ENCODE peak calls at places on chromosomes 12 and 14, in six cellular contexts. One of them, this sample, is unnamed. For H3K4me1, the result is how much of the 10 kb centered on the place peaks cover.

GRCh38 chr12:50402270-50403000 is 1.8 kb downstream of the LARP4 start:
- DNase-seq in breast epithelium: no peak
- DNase-seq in transverse colon: no peak
- DNase-seq in ovary: no peak
- DNase-seq in gastrocnemius medialis: no peak
- DNase-seq in Peyer's patch: no peak
- DNase-seq in this sample: no peak

GRCh38 chr14:24232121-24232644 is at the start of gene NEDD8:
- DNase-seq in Peyer's patch: peak
- DNase-seq in transverse colon: peak
- DNase-seq in gastrocnemius medialis: peak
- DNase-seq in ovary: peak
- DNase-seq in breast epithelium: peak
- DNase-seq in this sample: peak

GRCh38 chr12:53184828-53185227 is 4.1 kb upstream of the CSAD start:
- DNase-seq in breast epithelium: peak
- DNase-seq in Peyer's patch: no peak
- DNase-seq in ovary: no peak
- DNase-seq in transverse colon: no peak
- DNase-seq in gastrocnemius medialis: no peak
- DNase-seq in this sample: no peak

GRCh38 chr12:6112004-6112403 is 12.5 kb downstream of the VWF start:
- DNase-seq in gastrocnemius medialis: no peak
- DNase-seq in ovary: no peak
- DNase-seq in transverse colon: no peak
- DNase-seq in breast epithelium: no peak
- DNase-seq in Peyer's patch: no peak
- DNase-seq in this sample: no peak

GRCh38 chr14:62077676-62078261 is 315.5 kb downstream of the SNAPC1 start:
- DNase-seq in gastrocnemius medialis: no peak
- DNase-seq in ovary: no peak
- DNase-seq in Peyer's patch: no peak
- DNase-seq in transverse colon: no peak
- DNase-seq in breast epithelium: no peak
- DNase-seq in this sample: no peak

GRCh38 chr12:104720346-104721064 is 237.6 kb downstream of the SLC41A2 start:
- DNase-seq in Peyer's patch: no peak
- DNase-seq in breast epithelium: no peak
- DNase-seq in ovary: no peak
- DNase-seq in transverse colon: peak
- DNase-seq in gastrocnemius medialis: no peak
- DNase-seq in this sample: no peak

GRCh38 chr14:56581041-56581727 is 1.6 kb downstream of the TMEM260 start:
- DNase-seq in breast epithelium: no peak
- DNase-seq in gastrocnemius medialis: no peak
- DNase-seq in transverse colon: no peak
- DNase-seq in ovary: no peak
- DNase-seq in Peyer's patch: no peak
- DNase-seq in this sample: no peak

GRCh38 chr12:47361389-47362031 is 281.8 kb upstream of the AMIGO2 start:
- DNase-seq in transverse colon: peak
- DNase-seq in gastrocnemius medialis: peak
- DNase-seq in ovary: peak
- DNase-seq in Peyer's patch: no peak
- DNase-seq in breast epithelium: no peak
- DNase-seq in this sample: peak

GRCh38 chr14:100504372-100505078 is 82.7 kb downstream of the BEGAIN start:
- DNase-seq in ovary: no peak
- DNase-seq in gastrocnemius medialis: no peak
- DNase-seq in Peyer's patch: no peak
- DNase-seq in transverse colon: no peak
- DNase-seq in breast epithelium: no peak
- DNase-seq in this sample: no peak

GRCh38 chr14:68137704-68138619 is 318.4 kb downstream of the RAD51B start:
- DNase-seq in transverse colon: peak
- DNase-seq in gastrocnemius medialis: peak
- DNase-seq in ovary: peak
- DNase-seq in Peyer's patch: no peak
- DNase-seq in breast epithelium: no peak
- DNase-seq in this sample: no peak

GRCh38 chr14:27386391-27386790 is 788.6 kb upstream of the NOVA1 start:
- DNase-seq in breast epithelium: no peak
- DNase-seq in gastrocnemius medialis: no peak
- DNase-seq in ovary: no peak
- DNase-seq in Peyer's patch: no peak
- DNase-seq in transverse colon: no peak
- DNase-seq in this sample: no peak

GRCh38 chr12:9039397-9039977 is 50.1 kb downstream of the KLRG1 start:
- DNase-seq in transverse colon: no peak
- DNase-seq in Peyer's patch: no peak
- DNase-seq in gastrocnemius medialis: no peak
- DNase-seq in breast epithelium: no peak
- DNase-seq in ovary: no peak
- DNase-seq in this sample: no peak

GRCh38 chr14:46048127-46048526 is 603.5 kb downstream of the RPL10L start:
- DNase-seq in gastrocnemius medialis: no peak
- DNase-seq in breast epithelium: no peak
- DNase-seq in Peyer's patch: no peak
- DNase-seq in transverse colon: no peak
- DNase-seq in ovary: no peak
- DNase-seq in this sample: no peak

GRCh38 chr14:22541721-22542120 is 47.3 kb downstream of the DAD1 start:
- DNase-seq in transverse colon: no peak
- DNase-seq in breast epithelium: no peak
- DNase-seq in gastrocnemius medialis: no peak
- DNase-seq in ovary: no peak
- DNase-seq in Peyer's patch: no peak
- DNase-seq in this sample: no peak

GRCh38 chr14:74029136-74029535 is 10.0 kb downstream of the BBOF1 start:
- DNase-seq in gastrocnemius medialis: no peak
- DNase-seq in breast epithelium: no peak
- DNase-seq in transverse colon: no peak
- DNase-seq in ovary: no peak
- DNase-seq in Peyer's patch: no peak
- DNase-seq in this sample: no peak

GRCh38 chr14:21169587-21169986 is 13.7 kb upstream of the OR5AU1 start:
- DNase-seq in breast epithelium: no peak
- DNase-seq in gastrocnemius medialis: no peak
- DNase-seq in Peyer's patch: no peak
- DNase-seq in transverse colon: no peak
- DNase-seq in ovary: no peak
- DNase-seq in this sample: no peak

GRCh38 chr12:68335462-68335861 is 3.3 kb upstream of the MDM1 start:
- DNase-seq in Peyer's patch: no peak
- DNase-seq in ovary: no peak
- DNase-seq in gastrocnemius medialis: no peak
- DNase-seq in breast epithelium: no peak
- DNase-seq in transverse colon: no peak
- DNase-seq in this sample: no peak

GRCh38 chr12:68334136-68334535 is 2.0 kb upstream of the MDM1 start:
- DNase-seq in breast epithelium: no peak
- DNase-seq in Peyer's patch: no peak
- DNase-seq in transverse colon: peak
- DNase-seq in gastrocnemius medialis: no peak
- DNase-seq in ovary: no peak
- DNase-seq in this sample: no peak

GRCh38 chr12:68331869-68332725 is at the start of gene MDM1:
- DNase-seq in gastrocnemius medialis: peak
- DNase-seq in ovary: peak
- DNase-seq in breast epithelium: peak
- DNase-seq in Peyer's patch: peak
- DNase-seq in transverse colon: peak
- DNase-seq in this sample: peak

GRCh38 chr12:68331500-68331868 is 678 bp downstream of the MDM1 start:
- DNase-seq in gastrocnemius medialis: no peak
- DNase-seq in Peyer's patch: no peak
- DNase-seq in breast epithelium: no peak
- DNase-seq in ovary: no peak
- DNase-seq in transverse colon: no peak
- DNase-seq in this sample: no peak

DNA sequence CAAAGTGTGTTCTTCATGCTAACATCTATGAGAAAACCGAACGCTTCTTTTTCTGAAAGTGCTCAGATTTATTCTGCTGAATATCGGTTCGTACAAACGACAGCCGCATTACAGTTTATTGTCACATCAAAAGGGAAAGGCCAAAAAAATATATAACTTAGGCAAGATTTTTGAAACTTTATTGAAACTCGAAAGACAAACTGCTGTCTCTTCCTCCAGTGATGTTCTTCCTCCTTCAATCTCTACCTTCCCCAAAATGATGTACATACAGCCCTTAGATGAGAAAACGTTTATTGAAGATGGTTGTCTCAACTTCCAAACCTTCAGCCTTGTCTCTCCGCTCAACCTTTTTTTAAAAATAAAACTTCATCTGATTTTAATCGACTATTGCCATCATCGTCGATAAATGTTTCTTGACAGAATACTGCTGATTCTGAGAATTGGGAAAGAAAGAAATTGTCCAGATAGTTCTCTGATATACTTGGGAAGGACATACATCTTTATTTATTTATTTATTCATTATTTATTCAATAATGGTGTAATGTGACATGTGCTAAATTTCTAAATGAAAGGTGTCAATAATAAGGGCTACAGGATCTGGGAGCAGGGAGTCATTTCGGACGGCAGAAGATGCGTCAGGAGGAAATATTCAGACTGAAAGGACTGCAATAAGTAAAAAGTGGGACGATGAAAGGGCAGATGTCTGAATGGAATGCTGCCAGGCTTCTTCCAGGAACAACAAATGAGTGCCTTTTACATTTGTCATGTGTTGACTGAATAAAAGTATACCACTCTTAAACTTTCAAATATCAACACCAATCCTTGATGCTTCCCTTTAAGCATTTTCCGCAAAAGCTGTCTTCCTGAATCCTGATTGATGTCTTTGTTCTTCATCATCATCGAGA is 816 bp upstream of the MDM1 start:
- DNase-seq in transverse colon: no peak
- DNase-seq in ovary: no peak
- DNase-seq in gastrocnemius medialis: no peak
- DNase-seq in breast epithelium: no peak
- DNase-seq in Peyer's patch: no peak
- DNase-seq in this sample: no peak
- H3K4me1 ChIP-seq in transverse colon: under half
- H3K4me1 ChIP-seq in ovary: under half
- H3K4me1 ChIP-seq in gastrocnemius medialis: under half
- H3K4me1 ChIP-seq in breast epithelium: under half
- H3K4me1 ChIP-seq in Peyer's patch: under half
- H3K4me1 ChIP-seq in this sample: half or more

GRCh38 chr14:77043177-77043983 is 14.9 kb upstream of the IRF2BPL start:
- DNase-seq in gastrocnemius medialis: no peak
- DNase-seq in transverse colon: no peak
- DNase-seq in Peyer's patch: no peak
- DNase-seq in ovary: peak
- DNase-seq in breast epithelium: no peak
- DNase-seq in this sample: no peak
- TF ChIP-seq POLR2A in gastrocnemius medialis: no peak
- TF ChIP-seq POLR2A in transverse colon: no peak
- TF ChIP-seq POLR2A in Peyer's patch: no peak
- TF ChIP-seq POLR2A in ovary: no peak
- TF ChIP-seq POLR2A in breast epithelium: peak
- TF ChIP-seq POLR2A in this sample: no peak

DNA sequence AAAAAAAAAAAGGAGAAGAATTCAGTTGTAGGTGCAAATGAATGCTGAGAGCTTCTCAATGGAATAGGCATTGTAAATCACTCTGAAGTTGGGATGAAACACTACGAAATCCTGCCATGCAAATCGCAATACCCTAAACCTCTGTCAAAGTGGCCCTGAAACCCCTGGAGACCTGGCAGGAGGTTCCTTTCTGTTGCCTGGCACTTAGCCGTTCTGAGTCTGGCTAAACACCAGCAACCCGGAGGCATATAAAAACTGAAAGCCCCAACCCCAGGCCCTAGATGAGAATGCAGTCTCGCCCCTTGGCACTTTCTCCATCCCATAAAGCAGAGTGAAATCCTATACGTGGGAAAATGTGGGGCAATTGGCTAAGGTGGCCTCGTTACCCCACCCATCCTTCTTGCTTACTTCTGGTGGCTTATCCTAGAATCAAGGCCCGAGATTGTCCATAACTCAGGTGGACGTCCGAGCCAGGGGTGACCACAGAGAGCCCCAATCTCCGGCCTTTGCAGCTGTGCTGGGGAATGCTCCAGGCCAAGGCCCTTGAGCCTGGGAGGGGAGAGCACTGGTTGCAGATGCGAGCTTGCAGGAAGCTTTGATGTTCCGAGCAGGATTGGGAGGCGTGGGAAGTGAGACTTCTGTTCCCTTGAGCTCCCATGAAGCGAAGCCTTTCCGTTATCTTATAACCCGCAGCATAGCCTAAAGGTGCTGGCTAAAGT is 151.7 kb upstream of the PARP11 start:
- DNase-seq in Peyer's patch: no peak
- DNase-seq in ovary: no peak
- DNase-seq in gastrocnemius medialis: no peak
- DNase-seq in transverse colon: no peak
- DNase-seq in breast epithelium: no peak
- DNase-seq in this sample: no peak
- H3K27ac ChIP-seq in Peyer's patch: no peak
- H3K27ac ChIP-seq in ovary: no peak
- H3K27ac ChIP-seq in gastrocnemius medialis: no peak
- H3K27ac ChIP-seq in transverse colon: no peak
- H3K27ac ChIP-seq in breast epithelium: no peak
- H3K27ac ChIP-seq in this sample: no peak

GRCh38 chr12:14402697-14403096 is 37.2 kb downstream of the ATF7IP start:
- DNase-seq in Peyer's patch: no peak
- DNase-seq in transverse colon: no peak
- DNase-seq in ovary: no peak
- DNase-seq in gastrocnemius medialis: no peak
- DNase-seq in breast epithelium: no peak
- DNase-seq in this sample: no peak

GRCh38 chr12:14403711-14404164 is 38.3 kb downstream of the ATF7IP start:
- DNase-seq in gastrocnemius medialis: no peak
- DNase-seq in ovary: no peak
- DNase-seq in Peyer's patch: no peak
- DNase-seq in transverse colon: no peak
- DNase-seq in breast epithelium: no peak
- DNase-seq in this sample: no peak

GRCh38 chr12:14399871-14400270 is 34.4 kb downstream of the ATF7IP start:
- DNase-seq in transverse colon: no peak
- DNase-seq in breast epithelium: no peak
- DNase-seq in gastrocnemius medialis: no peak
- DNase-seq in ovary: no peak
- DNase-seq in Peyer's patch: no peak
- DNase-seq in this sample: no peak

GRCh38 chr12:14400599-14400998 is 35.1 kb downstream of the ATF7IP start:
- DNase-seq in Peyer's patch: no peak
- DNase-seq in gastrocnemius medialis: no peak
- DNase-seq in ovary: no peak
- DNase-seq in transverse colon: no peak
- DNase-seq in breast epithelium: no peak
- DNase-seq in this sample: no peak

DNA sequence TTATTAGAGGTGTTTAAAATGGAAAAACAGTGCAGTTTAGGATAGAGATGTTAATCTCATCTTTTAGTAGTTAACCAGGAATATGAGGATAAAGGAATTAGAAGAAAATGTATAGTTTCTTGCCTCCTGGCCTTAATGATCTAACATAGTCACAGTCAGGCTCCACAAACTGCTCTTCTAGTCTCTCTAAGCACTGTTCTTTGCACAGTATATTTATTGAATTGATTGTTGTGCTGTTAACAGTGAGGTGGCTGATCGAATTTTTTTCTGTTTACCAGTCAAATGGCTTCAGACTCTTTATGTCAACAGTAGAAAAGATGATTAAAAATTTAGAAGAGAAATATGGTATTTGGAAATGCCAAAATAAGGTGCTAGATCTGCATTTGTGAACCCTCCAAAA is 37.8 kb downstream of the ATF7IP start:
- DNase-seq in breast epithelium: no peak
- DNase-seq in ovary: no peak
- DNase-seq in transverse colon: no peak
- DNase-seq in gastrocnemius medialis: no peak
- DNase-seq in Peyer's patch: no peak
- DNase-seq in this sample: no peak
- H3K4me1 ChIP-seq in breast epithelium: under half
- H3K4me1 ChIP-seq in ovary: under half
- H3K4me1 ChIP-seq in transverse colon: under half
- H3K4me1 ChIP-seq in gastrocnemius medialis: under half
- H3K4me1 ChIP-seq in Peyer's patch: under half
- H3K4me1 ChIP-seq in this sample: half or more

This sample was measured in esophagus squamous epithelium.